ENCODE peak calls at places on chromosome 10, in nine cellular contexts. F is endothelial cell of umbilical vein, N is HCT116, U is IMR-90, G is thyroid gland, C is A549, K is spleen, E is stomach, W is prostate gland. Z is an unnamed sample.

GRCh38 chr10:96516337-96516736 is 2.6 kb upstream of the TLL2 start:
- DNase-seq in K (no peak), C (no peak), W (no peak), G (no peak), U (no peak), F (no peak), N (no peak), E (no peak), Z (no peak)

GRCh38 chr10:4820804-4821401 is 5.1 kb upstream of the AKR1E2 start:
- DNase-seq in F (no peak), C (no peak), U (no peak), E (no peak), K (no peak), N (no peak), G (no peak), W (no peak), Z (no peak)

GRCh38 chr10:48224979-48225560 is 49.4 kb downstream of the FRMPD2 start:
- DNase-seq in G (no peak), K (no peak), U (no peak), W (no peak), C (no peak), N (no peak), F (no peak), E (no peak), Z (no peak)

GRCh38 chr10:58625070-58625469 is 112.4 kb downstream of the BICC1 start:
- DNase-seq in K (no peak), G (no peak), N (no peak), F (no peak), E (no peak), C (no peak), U (peak), W (no peak), Z (no peak)

GRCh38 chr10:21042536-21042935 is 145.4 kb upstream of the NEBL start:
- DNase-seq in K (no peak), W (no peak), G (no peak), C (no peak), E (no peak), N (no peak), F (no peak), U (no peak), Z (no peak)

GRCh38 chr10:7075110-7075509 is 335.7 kb downstream of the SFMBT2 start:
- DNase-seq in C (no peak), F (no peak), K (no peak), N (no peak), W (no peak), U (no peak), G (no peak), E (no peak), Z (no peak)

GRCh38 chr10:32788359-32788758 is 169.7 kb downstream of the ITGB1 start:
- DNase-seq in W (no peak), N (no peak), C (no peak), K (no peak), U (no peak), F (no peak), G (no peak), E (no peak), Z (no peak)

GRCh38 chr10:103911021-103911459 is 6.9 kb downstream of the STN1 start:
- DNase-seq in C (no peak), E (no peak), F (no peak), N (no peak), U (no peak), K (peak), W (no peak), G (no peak), Z (no peak)

GRCh38 chr10:103080891-103081581 is 112.0 kb downstream of the NT5C2 start:
- DNase-seq in U (no peak), C (no peak), G (peak), F (no peak), W (no peak), K (no peak), N (no peak), E (no peak), Z (no peak)

GRCh38 chr10:18195060-18195799 is 55.0 kb downstream of the CACNB2 start:
- DNase-seq in F (no peak), G (no peak), N (no peak), K (no peak), C (no peak), W (peak), E (no peak), U (peak), Z (no peak)

GRCh38 chr10:52082307-52082706 is 231.8 kb upstream of the DKK1 start:
- DNase-seq in N (no peak), F (no peak), U (no peak), C (no peak), G (no peak), E (no peak), W (no peak), K (no peak), Z (no peak)

GRCh38 chr10:44908071-44908709 is 2.9 kb upstream of the TMEM72 start:
- DNase-seq in G (peak), F (no peak), C (no peak), W (no peak), K (no peak), U (peak), N (no peak), E (no peak), Z (no peak)

GRCh38 chr10:73183882-73184281 is 16.0 kb downstream of the FAM149B1 start:
- DNase-seq in C (no peak), K (no peak), U (peak), F (peak), G (no peak), W (no peak), E (no peak), N (no peak), Z (no peak)

GRCh38 chr10:9621216-9621615 is 1396.5 kb upstream of the CELF2 start:
- DNase-seq in N (no peak), G (no peak), E (no peak), C (no peak), W (no peak), F (no peak), U (peak), K (no peak), Z (no peak)

GRCh38 chr10:94287331-94287730 is 75.4 kb downstream of the NOC3L start:
- DNase-seq in K (no peak), U (no peak), G (peak), C (no peak), N (no peak), E (no peak), W (no peak), F (peak), Z (no peak)

GRCh38 chr10:71357792-71358265 is 38.8 kb downstream of the SLC29A3 start:
- DNase-seq in K (no peak), U (peak), W (no peak), E (no peak), C (no peak), F (no peak), G (no peak), N (no peak), Z (no peak)

GRCh38 chr10:112208981-112209380 is 25.4 kb upstream of the GPAM start:
- DNase-seq in W (no peak), K (no peak), N (no peak), U (no peak), G (no peak), E (no peak), C (no peak), F (no peak), Z (no peak)
- H3K27ac ChIP-seq in W (no peak), K (no peak), N (no peak), U (no peak), G (peak), E (no peak), C (no peak), F (no peak), Z (no peak)

DNA sequence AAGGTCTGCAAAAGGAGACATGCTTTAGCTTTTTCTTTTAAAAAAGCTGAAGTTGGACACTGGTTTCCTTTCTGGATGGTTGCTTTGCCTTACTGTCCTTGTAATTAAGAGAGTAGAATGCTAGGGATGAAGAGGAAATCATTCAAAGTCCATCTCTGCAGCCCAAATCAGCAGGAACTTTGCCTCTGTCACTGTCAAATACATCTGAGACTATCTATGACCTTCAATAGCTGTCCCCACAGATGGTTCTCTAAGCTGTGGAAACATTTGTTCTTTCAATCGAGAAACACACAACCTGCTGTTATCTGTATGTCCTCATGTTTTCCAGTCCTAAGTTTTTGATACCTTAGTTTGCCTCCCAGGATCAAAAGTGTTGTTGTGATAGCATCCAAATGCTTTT is 117.5 kb downstream of the SORBS1 start:
- DNase-seq in U (no peak), C (no peak), G (no peak), N (no peak), F (no peak), E (no peak), K (no peak), W (no peak), Z (no peak)
- TF ChIP-seq POLR2A in U (no peak), C (no peak), G (no peak), N (no peak), F (no peak), E (no peak), K (no peak), W (no peak), Z (no peak)

GRCh38 chr10:60473557-60473956 is 83.9 kb upstream of the ANK3 start:
- DNase-seq in W (no peak), C (peak), F (no peak), E (no peak), G (no peak), U (no peak), N (no peak), K (no peak), Z (no peak)
- H3K27ac ChIP-seq in W (no peak), C (peak), F (no peak), E (no peak), G (no peak), U (no peak), N (no peak), K (no peak), Z (no peak)

DNA sequence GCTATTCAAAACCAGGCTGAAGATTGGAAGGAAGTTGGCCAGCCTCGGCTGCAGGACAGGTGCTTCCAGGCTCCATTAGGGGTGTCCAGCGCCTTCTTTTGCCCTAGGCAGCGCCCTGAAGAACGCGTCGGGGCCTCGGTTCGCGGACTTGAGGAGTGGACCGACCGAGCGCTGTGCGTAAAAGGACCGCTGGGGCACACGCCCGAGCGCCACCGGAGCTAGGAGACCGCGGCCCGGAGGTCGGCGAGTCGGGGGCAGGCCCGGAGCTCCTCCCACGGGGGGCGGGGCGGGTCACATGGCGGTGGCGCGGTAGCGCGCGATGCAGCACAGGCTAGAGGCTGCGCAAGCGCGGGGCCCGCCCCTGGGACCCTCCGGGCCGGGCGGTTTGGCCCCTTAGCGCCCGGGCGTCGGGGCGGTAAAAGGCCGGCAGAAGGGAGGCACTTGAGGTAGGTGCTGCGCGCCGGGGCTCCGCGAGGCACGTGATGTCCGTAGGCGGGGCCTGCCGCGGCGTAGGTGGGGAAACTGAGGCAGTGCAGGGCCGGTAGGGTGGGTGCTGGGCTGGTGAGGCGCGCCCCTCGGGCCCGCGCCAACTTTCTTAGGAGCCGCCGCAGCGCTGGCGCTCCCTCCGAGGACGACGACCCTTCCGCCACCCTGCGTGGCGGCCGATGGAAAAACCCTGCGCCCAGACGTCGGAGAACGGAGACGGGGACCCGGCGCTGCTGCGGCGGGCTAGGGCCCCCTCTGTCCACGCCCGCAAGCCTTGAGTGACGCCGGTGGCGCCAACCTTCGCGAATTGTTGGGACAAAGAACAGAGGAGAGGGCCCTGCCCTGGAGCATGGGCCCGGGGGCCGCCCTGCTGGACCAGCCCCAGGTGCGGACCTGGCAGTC is at the start of gene PRXL2A:
- DNase-seq in F (peak), U (no peak), G (peak), C (peak), K (peak), N (no peak), E (peak), W (peak), Z (peak)
- TF ChIP-seq POLR2A in F (peak), U (no peak), G (no peak), C (peak), K (no peak), N (peak), E (no peak), W (peak), Z (peak)

Z was measured in upper lobe of left lung.